ENCODE peak calls at places on chromosomes 6 and 20, in eight cellular contexts. M is hepatocyte, E is fibroblast of the aortic adventitia, U is WERI-Rb-1, P is PC-3, Z is heart left ventricle, T is lung, J is spleen. F is an unnamed sample.

GRCh38 chr6:114783783-114784182 is 441.0 kb upstream of the HS3ST5 start:
- DNase-seq in U (no peak), E (no peak), P (no peak), Z (no peak), J (no peak), T (no peak), M (no peak), F (no peak)

GRCh38 chr6:90417385-90417784 is 120.7 kb upstream of the BACH2 start:
- DNase-seq in E (no peak), Z (no peak), U (no peak), J (no peak), M (no peak), P (no peak), T (peak; percentile 10), F (no peak)

GRCh38 chr6:149136913-149137286 is 180.6 kb upstream of the TAB2 start:
- DNase-seq in M (no peak), P (no peak), E (no peak), T (no peak), J (no peak), U (no peak), Z (no peak), F (no peak)

GRCh38 chr6:148776321-148776966 is 29.6 kb downstream of the UST start:
- DNase-seq in M (no peak), J (no peak), T (no peak), Z (no peak), P (peak; percentile 67), U (no peak), E (peak; percentile 85), F (no peak)

GRCh38 chr6:165713845-165714466 is 50.9 kb upstream of the PDE10A start:
- DNase-seq in U (no peak), Z (no peak), J (no peak), E (no peak), P (no peak), T (no peak), M (no peak), F (no peak)

GRCh38 chr6:20265842-20266241 is 53.6 kb upstream of the MBOAT1 start:
- DNase-seq in Z (no peak), M (no peak), J (no peak), T (no peak), U (no peak), E (no peak), P (no peak), F (no peak)

GRCh38 chr20:58233881-58234528 is 5.6 kb upstream of the ANKRD60 start:
- DNase-seq in T (peak; percentile 27), J (no peak), Z (no peak), E (peak; percentile 19), P (peak; percentile 60), U (peak; percentile 65), M (no peak), F (peak; percentile 85)

GRCh38 chr6:135251964-135252429 is 70.9 kb downstream of the MYB start:
- DNase-seq in P (peak; percentile 54), U (no peak), E (peak; percentile 21), M (peak; percentile 27), T (no peak), J (no peak), Z (no peak), F (no peak)

GRCh38 chr6:143549221-143549620 is 37.7 kb upstream of the FUCA2 start:
- DNase-seq in U (peak; percentile 57), Z (no peak), E (no peak), T (no peak), M (no peak), J (no peak), P (no peak), F (no peak)

GRCh38 chr20:19692685-19693119 is 65.4 kb upstream of the RIN2 start:
- DNase-seq in J (peak; percentile 87), P (peak; percentile 82), Z (peak; percentile 37), M (peak; percentile 66), E (peak; percentile 55), U (peak; percentile 48), T (peak; percentile 59), F (peak; percentile 87)

GRCh38 chr6:51541847-51542246 is 545.6 kb downstream of the PKHD1 start:
- DNase-seq in P (peak; percentile 65), T (no peak), E (no peak), M (peak; percentile 17), Z (no peak), U (no peak), J (no peak), F (no peak)

GRCh38 chr6:49606696-49607390 is 29.8 kb downstream of the RHAG start:
- DNase-seq in U (peak; percentile 46), M (peak; percentile 93), T (no peak), J (no peak), E (peak; percentile 92), P (peak; percentile 93), Z (no peak), F (no peak)

GRCh38 chr6:37500294-37500608 is 558 bp upstream of the CCDC167 start:
- DNase-seq in E (no peak), M (no peak), U (no peak), J (no peak), P (no peak), T (no peak), Z (no peak), F (no peak)

GRCh38 chr6:39453956-39454524 is 131.5 kb upstream of the KCNK16 start:
- DNase-seq in P (no peak), E (no peak), Z (no peak), U (no peak), T (no peak), J (no peak), M (no peak), F (no peak)

GRCh38 chr6:39451831-39452230 is 129.3 kb upstream of the KCNK16 start:
- DNase-seq in Z (no peak), U (no peak), E (no peak), T (no peak), M (no peak), J (no peak), P (peak; percentile 6), F (no peak)

GRCh38 chr6:39453236-39453635 is 130.7 kb upstream of the KCNK16 start:
- DNase-seq in Z (no peak), U (no peak), J (no peak), P (no peak), M (no peak), T (no peak), E (peak; percentile 41), F (no peak)

GRCh38 chr6:39452746-39453145 is 130.2 kb upstream of the KCNK16 start:
- DNase-seq in Z (no peak), P (no peak), T (no peak), E (no peak), J (no peak), M (no peak), U (no peak), F (no peak)

GRCh38 chr6:39452306-39452705 is 129.8 kb upstream of the KCNK16 start:
- DNase-seq in J (no peak), M (no peak), T (no peak), Z (no peak), P (peak; percentile 43), E (peak; percentile 2), U (no peak), F (no peak)
- TF ChIP-seq CTCF in J (no peak), M (no peak), T (no peak), Z (no peak), P (no peak), E (no peak), U (no peak), F (no peak)

DNA sequence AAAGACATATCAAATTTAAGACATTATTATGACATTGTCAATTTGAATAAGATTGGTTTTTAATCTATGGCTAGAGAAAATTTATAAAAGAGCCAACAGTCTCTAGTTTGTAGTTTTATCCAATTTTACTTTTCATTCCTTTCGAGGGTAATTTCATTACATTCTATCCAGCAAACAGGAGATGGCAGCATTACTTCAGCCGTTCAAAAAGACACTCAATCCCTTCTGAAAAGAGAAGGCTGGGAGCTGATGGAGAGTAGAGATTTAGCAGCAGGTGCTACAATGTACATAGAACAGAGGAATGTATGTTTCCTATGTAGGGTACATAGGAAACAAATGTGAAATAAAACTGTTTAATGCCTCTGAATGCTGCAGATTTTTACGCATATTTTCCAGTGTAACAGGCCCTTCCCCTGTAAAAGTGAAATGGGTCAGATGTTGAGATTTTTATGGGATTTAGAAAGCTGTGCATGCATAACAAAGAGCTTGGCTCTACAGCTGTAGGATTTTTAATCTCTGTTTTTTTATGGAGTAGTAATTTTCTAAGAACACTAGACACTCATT is 15.9 kb downstream of the RPS12 start:
- DNase-seq in P (peak; percentile 60), J (no peak), U (no peak), Z (no peak), M (peak; percentile 54), E (peak; percentile 37), T (no peak), F (no peak)
- TF ChIP-seq CTCF in P (peak; percentile 73), J (peak; percentile 28), U (no peak), Z (peak; percentile 25), M (peak; percentile 77), E (peak; percentile 49), T (no peak), F (peak; percentile 78)

GRCh38 chr6:36139431-36139830 is 9.1 kb downstream of the MAPK13 start:
- DNase-seq in Z (no peak), U (peak; percentile 89), M (peak; percentile 53), P (no peak), E (no peak), J (no peak), T (no peak), F (no peak)
- TF ChIP-seq CTCF in Z (no peak), U (peak; percentile 93), M (peak; percentile 36), P (peak; percentile 41), E (no peak), J (no peak), T (no peak), F (peak; percentile 25)

GRCh38 chr6:161549977-161550655 is 276.3 kb upstream of the AGPAT4 start:
- DNase-seq in T (no peak), J (no peak), U (no peak), P (peak; percentile 38), Z (no peak), M (peak; percentile 13), E (no peak), F (no peak)
- TF ChIP-seq CTCF in T (no peak), J (no peak), U (no peak), P (peak; percentile 35), Z (no peak), M (no peak), E (no peak), F (peak; percentile 22)

DNA sequence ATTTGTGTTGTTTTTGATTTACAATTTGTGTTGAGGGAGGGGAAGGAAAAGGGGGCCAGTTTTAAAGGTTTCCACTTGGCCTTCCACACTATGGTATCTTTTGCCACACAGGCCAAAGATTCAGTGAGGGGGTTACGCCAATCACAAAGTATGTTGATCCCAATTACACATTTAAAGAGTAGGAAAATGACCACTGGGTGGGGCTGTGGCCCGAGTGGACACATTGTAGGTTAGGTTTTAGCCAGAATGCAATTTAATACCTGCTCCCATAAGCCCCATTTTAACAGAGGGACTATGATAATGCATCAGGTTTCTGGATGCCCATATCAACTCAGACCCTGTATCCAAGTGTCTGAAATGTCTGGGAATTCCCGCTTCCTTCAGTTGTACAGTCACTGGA is 15.6 kb downstream of the VGLL2 start:
- DNase-seq in T (no peak), E (no peak), P (peak; percentile 55), J (no peak), Z (no peak), M (no peak), U (peak; percentile 47), F (no peak)
- TF ChIP-seq CTCF in T (no peak), E (no peak), P (peak; percentile 62), J (no peak), Z (no peak), M (no peak), U (peak; percentile 47), F (peak; percentile 14)

GRCh38 chr20:22768266-22768665 is 183.9 kb upstream of the FOXA2 start:
- DNase-seq in P (no peak), U (no peak), E (no peak), M (no peak), J (no peak), Z (no peak), T (no peak), F (no peak)
- TF ChIP-seq CTCF in P (no peak), U (no peak), E (no peak), M (no peak), J (no peak), Z (no peak), T (no peak), F (no peak)

F was measured in osteocyte.